ENCODE peak calls at places on chromosomes 4 and X, in five cellular contexts. D is HepG2, U is GM12891, G is K562, J is H1. E is an unnamed sample.
A peak's percentile ranks its signal among the peaks of the same experiment; 100 is the strongest.

GRCh38 chrX:16100673-16101072 is 22.7 kb upstream of the GRPR start:
- DNase-seq in J (no peak), D (no peak), U (no peak), G (no peak), E (no peak)

GRCh38 chr4:77152421-77152820 is 4.6 kb upstream of the CCNG2 start:
- DNase-seq in G (no peak), D (no peak), J (no peak), U (no peak), E (no peak)

GRCh38 chr4:123361195-123361861 is 35.3 kb upstream of the SPRY1 start:
- DNase-seq in J (no peak), G (no peak), D (no peak), U (no peak), E (no peak)

GRCh38 chr4:32172761-32173160 is 1452.6 kb downstream of the PCDH7 start:
- DNase-seq in D (no peak), J (no peak), U (no peak), G (no peak), E (no peak)

GRCh38 chrX:25196221-25196620 is 180.5 kb upstream of the ARX start:
- DNase-seq in J (no peak), D (no peak), G (no peak), U (no peak), E (no peak)

GRCh38 chr4:26326791-26327190 is 6.0 kb downstream of the RBPJ start:
- DNase-seq in U (no peak), J (no peak), G (no peak), D (no peak), E (no peak)

GRCh38 chrX:3142259-3143042 is 101.2 kb downstream of the ARSF start:
- DNase-seq in G (no peak), J (no peak), D (no peak), U (no peak), E (no peak)

GRCh38 chr4:99506781-99507180 is 4.0 kb upstream of the C4orf17 start:
- DNase-seq in J (no peak), U (no peak), G (no peak), D (no peak), E (no peak)

GRCh38 chr4:19880205-19880604 is 371.5 kb upstream of the SLIT2 start:
- DNase-seq in U (no peak), J (no peak), D (no peak), G (no peak), E (no peak)

GRCh38 chr4:169030575-169030982 is 20.5 kb upstream of the CBR4 start:
- DNase-seq in U (no peak), G (no peak), D (peak; percentile 35), J (no peak), E (no peak)

GRCh38 chr4:120724656-120725055 is 197.9 kb downstream of the PRDM5 start:
- DNase-seq in D (no peak), G (no peak), U (no peak), J (no peak), E (no peak)

GRCh38 chr4:150231108-150231770 is 153.0 kb downstream of the DCLK2 start:
- DNase-seq in G (no peak), D (no peak), U (no peak), J (no peak), E (no peak)

GRCh38 chr4:7956306-7957112 is 16.8 kb upstream of the AFAP1 start:
- DNase-seq in J (no peak), G (no peak), U (no peak), D (peak; percentile 56), E (no peak)

GRCh38 chr4:159190646-159191045 is 87.8 kb downstream of the RAPGEF2 start:
- DNase-seq in G (no peak), U (no peak), J (no peak), D (no peak), E (no peak)

GRCh38 chr4:102564399-102564921 is 63.3 kb downstream of the NFKB1 start:
- DNase-seq in G (no peak), D (no peak), J (no peak), U (peak; percentile 10), E (no peak)

GRCh38 chr4:41281038-41281634 is 24.4 kb downstream of the UCHL1 start:
- DNase-seq in J (no peak), G (peak; percentile 67), U (peak; percentile 51), D (peak; percentile 64), E (peak; percentile 31)

GRCh38 chr4:21992330-21992729 is 43.8 kb upstream of the KCNIP4 start:
- DNase-seq in U (no peak), G (no peak), J (no peak), D (no peak), E (no peak)
- TF ChIP-seq POLR2AphosphoS5 in U (no peak), G (no peak), J (no peak), D (no peak), E (no peak)

DNA sequence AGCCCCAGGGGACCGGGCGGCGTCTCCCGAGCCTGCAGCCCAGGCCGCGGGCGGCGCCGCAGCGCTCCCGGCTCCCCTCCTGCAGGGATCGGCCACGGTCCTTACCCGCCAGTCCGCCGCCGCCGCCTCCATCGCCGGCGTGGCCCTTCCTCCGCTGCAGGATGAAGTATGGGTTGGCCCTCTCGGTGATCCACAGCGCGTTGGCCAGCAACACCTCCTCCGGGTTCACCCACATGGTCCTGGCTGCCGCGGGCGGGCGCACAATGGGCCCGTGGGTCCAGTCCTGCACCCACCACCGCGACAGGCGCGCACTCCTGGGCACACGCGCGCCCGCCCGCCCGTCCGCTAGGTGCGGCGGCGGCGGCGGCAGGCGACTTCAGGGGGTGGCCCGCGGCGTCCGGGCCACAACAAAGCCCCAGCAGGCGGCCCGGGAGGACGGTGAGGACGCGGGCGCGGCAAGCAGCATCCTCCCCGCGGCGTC is 334 bp downstream of the TBC1D9 start:
- DNase-seq in U (peak; percentile 52), D (no peak), J (peak; percentile 74), G (no peak), E (peak; percentile 40)
- TF ChIP-seq TAF1 in U (no peak), D (no peak), J (no peak), G (no peak), E (no peak)

DNA sequence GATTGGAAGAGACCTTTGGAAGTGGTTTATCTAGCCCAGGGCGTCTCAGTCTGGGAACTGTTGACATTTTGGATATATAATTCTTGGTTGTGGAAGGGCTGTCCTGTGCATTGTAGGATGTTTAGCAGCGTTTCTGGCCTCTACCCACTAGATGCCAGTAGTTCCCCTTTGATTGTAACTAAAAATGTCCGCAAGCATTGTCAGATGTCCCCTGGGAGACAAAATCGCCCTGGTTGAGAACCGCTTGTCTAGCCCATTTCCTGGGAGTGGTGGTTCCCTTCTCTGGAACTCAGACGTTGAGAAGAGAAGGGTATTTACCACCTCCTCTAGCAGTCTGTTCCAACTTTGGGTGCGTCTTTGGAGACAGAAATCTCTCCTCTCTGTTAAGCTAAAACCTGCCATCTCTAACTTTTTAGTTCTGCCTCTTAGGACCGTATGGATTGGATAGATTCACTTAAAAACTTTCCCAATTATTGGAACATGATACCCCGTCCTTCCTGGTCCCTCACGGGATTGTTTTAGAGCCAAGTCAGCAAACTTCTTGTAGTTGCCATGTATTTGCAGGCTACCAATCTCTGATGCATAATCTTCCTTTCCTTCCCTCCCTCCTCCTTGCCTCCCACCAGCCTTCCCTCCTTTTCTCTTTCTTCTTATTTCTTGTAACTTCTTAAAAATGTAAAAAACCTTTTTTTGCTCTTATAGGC is 13.9 kb downstream of the TMEM165 start:
- DNase-seq in U (no peak), G (no peak), D (no peak), J (no peak), E (no peak)
- TF ChIP-seq POLR2A in U (no peak), G (no peak), D (no peak), J (no peak), E (no peak)

GRCh38 chrX:9532349-9532748 is 67.5 kb downstream of the TBL1X start:
- DNase-seq in D (no peak), G (no peak), J (no peak), U (no peak), E (no peak)
- TF ChIP-seq POLR2AphosphoS5 in D (no peak), G (no peak), J (no peak), U (no peak), E (no peak)

GRCh38 chrX:46310815-46311497 is 234.3 kb downstream of the ZNF674 start:
- DNase-seq in J (no peak), D (no peak), G (no peak), U (no peak), E (no peak)
- TF ChIP-seq TAF1 in J (no peak), D (no peak), G (no peak), U (no peak), E (no peak)

GRCh38 chr4:6858997-6859396 is 50.6 kb upstream of the TBC1D14 start:
- DNase-seq in J (no peak), G (no peak), D (no peak), U (no peak), E (no peak)

GRCh38 chr4:6855692-6856297 is 53.8 kb upstream of the TBC1D14 start:
- DNase-seq in J (no peak), U (no peak), D (peak; percentile 20), G (no peak), E (peak; percentile 20)

GRCh38 chr4:6859543-6859942 is 50.1 kb upstream of the TBC1D14 start:
- DNase-seq in U (no peak), D (peak; percentile 27), G (no peak), J (no peak), E (no peak)

GRCh38 chr4:6856391-6856790 is 53.2 kb upstream of the TBC1D14 start:
- DNase-seq in D (no peak), G (no peak), U (no peak), J (no peak), E (no peak)

GRCh38 chr4:6857009-6857882 is 52.4 kb upstream of the TBC1D14 start:
- DNase-seq in U (no peak), J (no peak), D (no peak), G (no peak), E (no peak)
- TF ChIP-seq POLR2A in U (no peak), J (no peak), D (no peak), G (no peak), E (no peak)

GRCh38 chrX:100745806-100746537 is 14.1 kb upstream of the SYTL4 start:
- DNase-seq in J (no peak), U (no peak), G (no peak), D (no peak), E (no peak)
- TF ChIP-seq POLR2AphosphoS5 in J (no peak), U (no peak), G (no peak), D (no peak), E (no peak)

DNA sequence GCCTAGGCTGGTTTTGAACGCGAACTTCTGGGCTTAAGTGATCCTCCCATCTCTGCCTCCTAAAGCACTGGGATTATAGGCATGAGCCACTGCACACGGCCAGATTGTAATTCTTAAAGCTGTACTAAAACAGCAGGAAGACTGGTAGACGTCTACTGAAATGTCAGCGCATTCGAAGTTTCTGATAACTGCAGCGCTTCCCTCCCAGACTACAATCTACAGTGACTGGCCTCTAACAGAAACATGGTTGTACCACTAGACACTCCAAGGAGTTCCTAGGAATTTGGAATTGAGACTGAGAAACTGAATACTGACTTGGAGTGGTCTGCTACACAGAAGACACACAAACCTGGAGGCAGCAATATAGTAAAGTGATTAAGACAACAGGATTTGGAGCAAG is 997 bp downstream of the HELQ start:
- DNase-seq in U (no peak), G (no peak), D (no peak), J (no peak), E (no peak)
- TF ChIP-seq TAF1 in U (no peak), G (no peak), D (no peak), J (no peak), E (no peak)

DNA sequence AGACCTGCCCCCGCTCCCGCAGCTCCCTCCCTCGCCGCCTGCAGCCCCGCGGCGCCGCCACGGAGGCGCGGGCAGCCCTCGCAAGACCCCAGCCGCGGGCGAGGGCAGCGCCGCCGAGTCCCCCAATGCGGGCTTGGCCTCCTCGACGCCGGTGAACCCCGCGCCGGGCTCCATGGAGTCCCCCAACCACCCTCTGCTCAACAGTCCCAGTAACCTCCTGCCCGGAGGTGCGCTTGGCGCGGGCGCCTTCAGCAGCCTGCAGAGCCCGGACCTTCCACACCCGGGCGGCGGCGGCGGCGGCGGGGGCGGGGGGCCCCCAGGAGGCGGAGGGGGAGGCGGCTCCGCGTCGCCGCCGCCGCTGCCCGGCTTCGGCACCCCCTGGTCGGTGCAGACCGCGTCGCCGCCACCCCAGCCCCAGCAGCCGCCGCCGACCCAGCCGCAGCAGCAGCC is 1.2 kb downstream of the CPEB2 start:
- DNase-seq in D (no peak), U (peak; percentile 29), J (peak; percentile 73), G (peak; percentile 61), E (peak; percentile 31)
- TF ChIP-seq POLR2A in D (no peak), U (no peak), J (no peak), G (no peak), E (no peak)